ENCODE peak calls at places on chromosome 9, in nine cellular contexts. D, X, J, V, U, P, Y, Q and B are unnamed samples.

GRCh38 chr9:35907732-35908483 is 1.4 kb upstream of the SPAAR start:
- DNase-seq in Y (no peak), U (peak; percentile 52), P (no peak), V (no peak), X (peak; percentile 33), J (peak; percentile 63), D (no peak), Q (no peak), B (peak; percentile 66)

GRCh38 chr9:136054798-136055714 is 40.0 kb downstream of the NACC2 start:
- DNase-seq in Q (no peak), J (no peak), Y (no peak), V (no peak), D (no peak), X (no peak), P (no peak), U (no peak), B (no peak)

GRCh38 chr9:87630266-87630665 is 95.7 kb upstream of the CTSL start:
- DNase-seq in J (no peak), P (no peak), Q (no peak), D (no peak), V (no peak), Y (no peak), U (no peak), X (no peak), B (no peak)

GRCh38 chr9:127706836-127707241 is at the start of gene CFAP157:
- DNase-seq in X (no peak), U (peak; percentile 56), Q (no peak), V (no peak), J (no peak), P (no peak), Y (no peak), D (no peak), B (no peak)

GRCh38 chr9:35826071-35826701 is 2.3 kb downstream of the FAM221B start:
- DNase-seq in Q (peak; percentile 25), X (peak; percentile 73), U (peak; percentile 39), Y (no peak), D (no peak), P (peak; percentile 58), V (no peak), J (peak; percentile 27), B (peak; percentile 53)

GRCh38 chr9:134930404-134930803 is 12.7 kb upstream of the FCN1 start:
- DNase-seq in J (no peak), X (no peak), Y (no peak), Q (no peak), D (no peak), V (no peak), P (no peak), U (no peak), B (no peak)

GRCh38 chr9:24095246-24095645 is 269.2 kb upstream of the ELAVL2 start:
- DNase-seq in X (no peak), J (no peak), P (no peak), V (no peak), D (no peak), Q (no peak), U (no peak), Y (no peak), B (no peak)

GRCh38 chr9:89351584-89351983 is 33.3 kb downstream of the SECISBP2 start:
- DNase-seq in U (no peak), X (no peak), V (no peak), Q (no peak), Y (no peak), P (no peak), J (no peak), D (no peak), B (no peak)

GRCh38 chr9:107465467-107466451 is 23.8 kb downstream of the KLF4 start:
- DNase-seq in Y (no peak), X (no peak), P (no peak), Q (no peak), J (no peak), V (no peak), U (peak; percentile 73), D (no peak), B (no peak)

GRCh38 chr9:109010676-109011655 is 2.3 kb downstream of the CTNNAL1 start:
- DNase-seq in J (no peak), P (no peak), Y (peak; percentile 11), Q (no peak), V (peak; percentile 49), X (no peak), D (peak; percentile 64), U (peak; percentile 23), B (no peak)

GRCh38 chr9:76425677-76426453 is 31.6 kb upstream of the RFK start:
- DNase-seq in U (no peak), P (no peak), Q (no peak), X (no peak), J (no peak), Y (no peak), V (no peak), D (no peak), B (no peak)

GRCh38 chr9:17068671-17069070 is 66.2 kb upstream of the CNTLN start:
- DNase-seq in Y (no peak), V (no peak), Q (no peak), P (no peak), J (no peak), U (no peak), D (no peak), X (no peak), B (no peak)

GRCh38 chr9:13993482-13994267 is 320.3 kb downstream of the NFIB start:
- DNase-seq in V (no peak), X (peak; percentile 94), J (no peak), P (no peak), Y (no peak), U (no peak), D (no peak), Q (no peak), B (no peak)

GRCh38 chr9:136546697-136547481 is 1.0 kb upstream of the NOTCH1 start:
- DNase-seq in X (no peak), Y (peak; percentile 25), J (no peak), P (peak; percentile 53), U (peak; percentile 44), D (no peak), Q (peak; percentile 41), V (peak; percentile 55), B (no peak)

GRCh38 chr9:117180896-117181456 is 233.9 kb downstream of the ASTN2 start:
- DNase-seq in Q (no peak), U (no peak), V (no peak), J (no peak), X (no peak), Y (no peak), P (no peak), D (no peak), B (no peak)

GRCh38 chr9:122261469-122261881 is 3.2 kb downstream of the RBM18 start:
- DNase-seq in J (peak; percentile 55), D (peak; percentile 7), U (peak; percentile 67), V (no peak), P (no peak), Q (no peak), X (no peak), Y (no peak), B (no peak)

GRCh38 chr9:134291961-134292871 is 34.0 kb upstream of the RXRA start:
- DNase-seq in Y (no peak), V (no peak), D (no peak), Q (no peak), P (no peak), J (no peak), U (no peak), X (no peak), B (no peak)

GRCh38 chr9:92896037-92896436 is 18.2 kb upstream of the ZNF484 start:
- DNase-seq in Y (no peak), V (no peak), Q (no peak), J (no peak), U (no peak), P (no peak), D (no peak), X (no peak), B (no peak)

GRCh38 chr9:22813520-22813919 is 366.9 kb downstream of the DMRTA1 start:
- DNase-seq in J (no peak), P (no peak), V (no peak), D (no peak), Y (no peak), X (peak; percentile 53), U (no peak), Q (no peak), B (no peak)

GRCh38 chr9:97980479-97980803 is 2.7 kb upstream of the ANP32B start:
- DNase-seq in Y (no peak), X (no peak), D (no peak), U (no peak), J (no peak), P (no peak), V (no peak), Q (no peak), B (no peak)

GRCh38 chr9:91302831-91303230 is 58.9 kb downstream of the AUH start:
- DNase-seq in Y (no peak), X (no peak), Q (no peak), P (no peak), U (no peak), D (peak; percentile 60), J (peak; percentile 67), V (no peak), B (no peak)

GRCh38 chr9:73026375-73026774 is 73.5 kb upstream of the ALDH1A1 start:
- DNase-seq in Q (no peak), J (no peak), D (no peak), X (no peak), Y (no peak), V (no peak), U (no peak), P (no peak), B (no peak)

GRCh38 chr9:17332129-17332528 is 197.3 kb downstream of the CNTLN start:
- DNase-seq in D (no peak), J (no peak), V (no peak), X (no peak), U (no peak), P (no peak), Y (no peak), Q (no peak), B (no peak)

GRCh38 chr9:88694625-88695024 is 159.6 kb downstream of the NXNL2 start:
- DNase-seq in Y (no peak), Q (no peak), V (no peak), X (no peak), D (peak; percentile 39), P (no peak), J (no peak), U (no peak), B (no peak)

GRCh38 chr9:123544007-123544827 is 188.2 kb downstream of the CRB2 start:
- DNase-seq in Y (no peak), X (peak; percentile 49), P (peak; percentile 17), V (no peak), D (no peak), J (no peak), Q (no peak), U (peak; percentile 25), B (peak; percentile 3)

GRCh38 chr9:115456515-115456914 is 338.6 kb upstream of the TNC start:
- DNase-seq in V (no peak), Q (no peak), D (peak; percentile 18), U (no peak), Y (no peak), X (no peak), J (peak; percentile 49), P (no peak), B (no peak)

GRCh38 chr9:81492710-81493447 is 196.5 kb downstream of the TLE1 start:
- DNase-seq in X (peak; percentile 25), V (no peak), U (peak; percentile 2), D (peak; percentile 98), Y (no peak), Q (no peak), P (no peak), J (peak; percentile 88), B (no peak)

GRCh38 chr9:76180541-76180940 is 213.7 kb downstream of the RFK start:
- DNase-seq in J (no peak), V (no peak), U (peak; percentile 1), P (no peak), X (no peak), Y (no peak), D (no peak), Q (no peak), B (no peak)

GRCh38 chr9:16425572-16425971 is 444.9 kb downstream of the BNC2 start:
- DNase-seq in P (no peak), V (no peak), U (no peak), X (no peak), Q (no peak), Y (no peak), D (no peak), J (no peak), B (no peak)

GRCh38 chr9:115891929-115892328 is 261.7 kb upstream of the PAPPA start:
- DNase-seq in U (no peak), D (peak; percentile 36), P (no peak), J (peak; percentile 56), X (no peak), Q (no peak), Y (no peak), V (no peak), B (no peak)

GRCh38 chr9:86774101-86774500 is 173.2 kb downstream of the GAS1 start:
- DNase-seq in D (no peak), Q (no peak), Y (no peak), U (no peak), J (no peak), V (no peak), P (no peak), X (no peak), B (no peak)